ENCODE peak calls at places on chromosomes 7 and 10, in five cellular contexts. E is AG04449, B is pancreas, C is tibial artery, R is GM12865. X is an unnamed sample.

GRCh38 chr7:134905375-134905774 is 80.9 kb upstream of the AGBL3 start:
- DNase-seq in B (no peak), E (no peak), C (peak), R (no peak), X (peak)

GRCh38 chr10:48455392-48456151 is 149.1 kb downstream of the MAPK8 start:
- DNase-seq in C (no peak), R (no peak), B (no peak), E (no peak), X (no peak)

GRCh38 chr7:26291699-26292538 is at the start of gene SNX10:
- DNase-seq in B (peak), R (peak), C (peak), E (no peak), X (peak)

GRCh38 chr7:18420758-18421157 is 74.8 kb upstream of the HDAC9 start:
- DNase-seq in R (no peak), E (no peak), C (no peak), B (no peak), X (peak)

GRCh38 chr10:58175990-58176910 is 91.4 kb downstream of the IPMK start:
- DNase-seq in R (no peak), C (no peak), E (no peak), B (no peak), X (peak)

GRCh38 chr7:22140597-22140996 is 194.9 kb upstream of the CDCA7L start:
- DNase-seq in C (no peak), E (no peak), R (no peak), B (no peak), X (no peak)

GRCh38 chr10:22005763-22006162 is 2.2 kb upstream of the DNAJC1 start:
- DNase-seq in R (peak), B (no peak), C (no peak), E (no peak), X (no peak)

GRCh38 chr10:103395754-103396066 is 565 bp downstream of the ATP5MK start:
- DNase-seq in C (no peak), R (no peak), B (no peak), E (no peak), X (peak)

GRCh38 chr7:141198191-141198958 is 124.5 kb downstream of the TMEM178B start:
- DNase-seq in E (no peak), R (no peak), C (no peak), B (no peak), X (no peak)

GRCh38 chr10:22682237-22683192 is 31.9 kb downstream of the PIP4K2A start:
- DNase-seq in C (no peak), E (no peak), B (no peak), R (peak), X (peak)

GRCh38 chr7:44787041-44787440 is 9.4 kb upstream of the PPIA start:
- DNase-seq in R (peak), E (no peak), C (no peak), B (no peak), X (no peak)

GRCh38 chr10:24331457-24331856 is 122.5 kb downstream of the KIAA1217 start:
- DNase-seq in B (peak), C (no peak), E (no peak), R (no peak), X (peak)

GRCh38 chr7:13949450-13949849 is 40.0 kb downstream of the ETV1 start:
- DNase-seq in B (no peak), R (no peak), C (no peak), E (no peak), X (no peak)

GRCh38 chr10:103806376-103807320 is 48.7 kb downstream of the SH3PXD2A start:
- DNase-seq in E (no peak), C (no peak), R (no peak), B (no peak), X (no peak)

GRCh38 chr7:21938463-21938862 is 7.2 kb downstream of the CDCA7L start:
- DNase-seq in E (no peak), R (no peak), C (no peak), B (no peak), X (no peak)

GRCh38 chr7:2621948-2622640 is 9.7 kb upstream of the TTYH3 start:
- DNase-seq in B (no peak), C (no peak), R (no peak), E (no peak), X (peak)

GRCh38 chr10:96257944-96258343 is 13.4 kb downstream of the BLNK start:
- DNase-seq in R (peak), B (peak), C (peak), E (no peak), X (no peak)

GRCh38 chr7:6556196-6556595 is 4.9 kb upstream of the GRID2IP start:
- DNase-seq in B (no peak), R (no peak), C (no peak), E (no peak), X (no peak)

GRCh38 chr10:47339759-47340612 is 8.2 kb upstream of the RBP3 start:
- DNase-seq in E (no peak), R (no peak), B (no peak), C (no peak), X (no peak)

GRCh38 chr7:94779070-94779469 is 123.1 kb upstream of the SGCE start:
- DNase-seq in C (no peak), E (no peak), B (no peak), R (no peak), X (peak)

GRCh38 chr7:842436-843031 is 10.3 kb downstream of the SUN1 start:
- DNase-seq in B (no peak), C (no peak), R (no peak), E (no peak), X (no peak)

GRCh38 chr7:43302211-43302711 is 189.8 kb downstream of the HECW1 start:
- DNase-seq in B (no peak), R (no peak), C (no peak), E (no peak), X (peak)

GRCh38 chr7:45446195-45446944 is 127.8 kb upstream of the ADCY1 start:
- DNase-seq in R (peak), E (no peak), B (no peak), C (no peak), X (peak)

GRCh38 chr7:135661311-135662122 is 797 bp upstream of the STMP1 start:
- DNase-seq in B (peak), R (no peak), E (no peak), C (no peak), X (no peak)

GRCh38 chr7:141312828-141313521 is 238.2 kb upstream of the AGK start:
- DNase-seq in C (no peak), R (no peak), E (no peak), B (no peak), X (no peak)

GRCh38 chr10:44955408-44956070 is 4.1 kb upstream of the RASSF4 start:
- DNase-seq in R (no peak), E (no peak), C (peak), B (no peak), X (no peak)

GRCh38 chr7:65980478-65981250 is 1.3 kb downstream of the GUSB start:
- DNase-seq in R (peak), B (no peak), E (no peak), C (peak), X (peak)

GRCh38 chr7:31432831-31433340 is 81.0 kb upstream of the ITPRID1 start:
- DNase-seq in E (no peak), B (no peak), C (no peak), R (no peak), X (no peak)

GRCh38 chr10:117480097-117480496 is 62.4 kb upstream of the EMX2 start:
- DNase-seq in C (no peak), E (no peak), R (no peak), B (no peak), X (no peak)

GRCh38 chr10:87918254-87918859 is 54.9 kb downstream of the PTEN start:
- DNase-seq in B (no peak), R (no peak), E (no peak), C (no peak), X (no peak)

GRCh38 chr7:85102813-85103350 is 84.0 kb downstream of the SEMA3D start:
- DNase-seq in E (no peak), R (no peak), C (no peak), B (no peak), X (peak)

GRCh38 chr10:3898821-3899220 is 113.8 kb upstream of the KLF6 start:
- DNase-seq in R (no peak), C (no peak), B (peak), E (no peak), X (no peak)

GRCh38 chr7:16178069-16178468 is 243.3 kb downstream of the CRPPA start:
- DNase-seq in C (no peak), E (no peak), B (no peak), R (no peak), X (no peak)

GRCh38 chr7:114959931-114960330 is 38.0 kb downstream of the MDFIC start:
- DNase-seq in C (no peak), B (no peak), R (peak), E (no peak), X (peak)

GRCh38 chr10:71084818-71085126 is 127.6 kb upstream of the UNC5B start:
- DNase-seq in R (no peak), C (no peak), E (no peak), B (no peak), X (no peak)

GRCh38 chr7:2855386-2855785 is 11.3 kb upstream of the GNA12 start:
- DNase-seq in B (no peak), R (no peak), C (no peak), E (no peak), X (no peak)

GRCh38 chr10:71604324-71605018 is 115.1 kb downstream of the C10orf105 start:
- DNase-seq in R (no peak), E (no peak), C (no peak), B (no peak), X (peak)

GRCh38 chr7:27898735-27899134 is 158.8 kb downstream of the TAX1BP1 start:
- DNase-seq in E (no peak), B (no peak), C (no peak), R (no peak), X (no peak)

GRCh38 chr7:27897441-27897847 is 157.5 kb downstream of the TAX1BP1 start:
- DNase-seq in B (peak), C (no peak), E (no peak), R (no peak), X (no peak)

GRCh38 chr7:27899601-27900000 is 159.6 kb downstream of the TAX1BP1 start:
- DNase-seq in C (no peak), B (no peak), E (no peak), R (no peak), X (no peak)

GRCh38 chr7:27900006-27900405 is 160.0 kb downstream of the TAX1BP1 start:
- DNase-seq in C (no peak), E (no peak), B (no peak), R (no peak), X (no peak)

DNA sequence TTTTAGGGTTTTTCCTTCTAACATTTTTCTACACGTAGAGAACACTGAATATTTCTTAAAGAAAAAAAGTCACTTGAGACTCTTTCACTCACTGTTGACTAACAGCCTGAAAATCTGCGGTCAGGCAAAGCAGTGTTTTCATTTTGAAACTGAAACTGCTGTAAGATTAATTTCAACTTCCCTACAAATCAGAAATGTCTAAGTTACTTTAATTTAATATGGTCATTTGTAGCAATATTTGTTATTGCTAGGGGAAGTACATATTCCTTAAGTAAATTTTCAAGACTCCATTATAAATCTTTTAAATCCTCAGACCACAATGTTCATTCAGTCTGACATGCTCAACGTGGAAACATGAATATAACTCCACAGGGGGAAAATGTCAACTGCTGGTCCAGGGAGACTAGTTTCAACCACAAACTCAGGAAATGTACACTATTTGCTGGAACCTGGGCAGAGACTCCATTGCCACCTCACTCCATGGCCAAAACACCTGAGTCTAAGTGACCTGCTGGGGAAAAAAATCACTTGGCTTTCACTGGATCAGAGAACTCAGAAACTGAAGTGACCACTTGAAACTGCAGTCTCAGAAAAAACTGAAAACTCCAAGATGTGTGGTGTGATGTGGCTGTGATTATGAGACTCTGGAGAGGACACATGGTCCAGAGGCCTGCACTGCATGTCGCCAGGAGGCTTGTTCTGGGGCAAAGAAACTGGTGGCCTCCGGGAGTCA is 161.2 kb downstream of the TAX1BP1 start:
- DNase-seq in E (no peak), B (no peak), R (peak), C (no peak), X (peak)
- H3K4me3 ChIP-seq in E (peak), B (no peak), R (no peak), C (no peak), X (peak)

GRCh38 chr7:130008941-130009847 is 42.0 kb downstream of the ZC3HC1 start:
- DNase-seq in R (no peak), E (no peak), B (peak), C (no peak), X (peak)
- TF ChIP-seq CTCF in R (no peak), E (no peak), B (no peak), C (no peak), X (no peak)

GRCh38 chr7:91266931-91267557 is 2.8 kb downstream of the FZD1 start:
- DNase-seq in E (no peak), C (no peak), B (no peak), R (no peak), X (peak)

GRCh38 chr7:91264083-91264923 is at the start of gene FZD1:
- DNase-seq in R (peak), C (peak), E (peak), B (peak), X (peak)

GRCh38 chr7:91264924-91265681 is 870 bp downstream of the FZD1 start:
- DNase-seq in B (peak), C (peak), R (peak), E (no peak), X (peak)

GRCh38 chr7:91266067-91266930 is 2.1 kb downstream of the FZD1 start:
- DNase-seq in E (no peak), B (peak), R (peak), C (peak), X (no peak)

DNA sequence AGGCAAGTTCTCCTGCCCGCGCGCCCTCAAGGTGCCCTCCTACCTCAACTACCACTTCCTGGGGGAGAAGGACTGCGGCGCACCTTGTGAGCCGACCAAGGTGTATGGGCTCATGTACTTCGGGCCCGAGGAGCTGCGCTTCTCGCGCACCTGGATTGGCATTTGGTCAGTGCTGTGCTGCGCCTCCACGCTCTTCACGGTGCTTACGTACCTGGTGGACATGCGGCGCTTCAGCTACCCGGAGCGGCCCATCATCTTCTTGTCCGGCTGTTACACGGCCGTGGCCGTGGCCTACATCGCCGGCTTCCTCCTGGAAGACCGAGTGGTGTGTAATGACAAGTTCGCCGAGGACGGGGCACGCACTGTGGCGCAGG is 1.4 kb downstream of the FZD1 start:
- DNase-seq in R (peak), C (no peak), E (no peak), B (peak), X (peak)
- H3K4me3 ChIP-seq in R (peak), C (peak), E (peak), B (peak), X (peak)

DNA sequence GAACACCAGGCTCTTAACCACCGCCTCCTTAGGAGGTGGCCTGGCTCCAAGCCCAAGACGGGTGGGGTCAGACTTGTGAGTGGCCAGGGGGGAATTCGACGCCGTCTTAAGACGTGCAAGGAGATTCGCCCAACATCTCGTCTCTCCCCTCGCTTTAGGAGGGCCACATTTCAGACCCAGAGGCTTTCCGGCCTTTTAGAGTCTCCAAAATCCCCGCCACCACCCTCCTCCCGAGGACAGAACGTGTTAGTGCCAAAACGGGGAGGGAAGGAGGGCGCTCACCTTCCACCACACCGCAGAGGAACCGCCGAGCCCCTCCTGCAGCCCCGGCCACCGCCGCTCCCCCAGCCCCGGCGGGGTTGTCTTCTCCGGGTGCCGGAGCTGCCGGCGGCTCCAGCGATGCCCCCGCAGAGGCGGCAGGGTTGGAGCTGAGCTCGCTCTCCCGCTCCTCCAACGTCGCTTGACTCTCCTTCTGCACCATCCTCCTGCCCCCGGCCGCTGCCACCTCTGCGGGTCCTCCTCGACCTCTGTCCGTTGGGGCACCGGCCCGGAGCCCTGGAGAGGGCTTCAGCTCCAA is 614 bp downstream of the OGA start:
- DNase-seq in R (peak), B (peak), C (peak), E (peak), X (peak)
- TF ChIP-seq CTCF in R (no peak), B (no peak), C (no peak), E (no peak), X (no peak)

GRCh38 chr10:129892571-129893045 is 71.5 kb downstream of the EBF3 start:
- DNase-seq in B (no peak), E (no peak), C (no peak), R (no peak), X (no peak)

GRCh38 chr10:129893690-129894089 is 70.4 kb downstream of the EBF3 start:
- DNase-seq in E (no peak), B (no peak), R (no peak), C (no peak), X (no peak)

GRCh38 chr10:129890170-129890569 is 73.9 kb downstream of the EBF3 start:
- DNase-seq in B (no peak), C (no peak), R (no peak), E (no peak), X (no peak)

GRCh38 chr10:129888784-129889616 is 75.1 kb downstream of the EBF3 start:
- DNase-seq in R (peak), E (no peak), B (peak), C (no peak), X (peak)

GRCh38 chr10:129891806-129892205 is 72.3 kb downstream of the EBF3 start:
- DNase-seq in C (no peak), R (no peak), E (no peak), B (no peak), X (no peak)
- H3K4me3 ChIP-seq in C (no peak), R (no peak), E (no peak), B (no peak), X (no peak)

GRCh38 chr7:139721417-139721816 is 56.4 kb downstream of the HIPK2 start:
- DNase-seq in C (no peak), R (no peak), B (no peak), E (no peak), X (no peak)

GRCh38 chr7:139722604-139723003 is 55.2 kb downstream of the HIPK2 start:
- DNase-seq in E (no peak), B (no peak), C (no peak), R (no peak), X (no peak)

GRCh38 chr7:139721844-139722243 is 56.0 kb downstream of the HIPK2 start:
- DNase-seq in E (no peak), B (no peak), C (no peak), R (no peak), X (no peak)

GRCh38 chr7:139720186-139720585 is 57.6 kb downstream of the HIPK2 start:
- DNase-seq in R (no peak), C (no peak), E (no peak), B (no peak), X (no peak)

DNA sequence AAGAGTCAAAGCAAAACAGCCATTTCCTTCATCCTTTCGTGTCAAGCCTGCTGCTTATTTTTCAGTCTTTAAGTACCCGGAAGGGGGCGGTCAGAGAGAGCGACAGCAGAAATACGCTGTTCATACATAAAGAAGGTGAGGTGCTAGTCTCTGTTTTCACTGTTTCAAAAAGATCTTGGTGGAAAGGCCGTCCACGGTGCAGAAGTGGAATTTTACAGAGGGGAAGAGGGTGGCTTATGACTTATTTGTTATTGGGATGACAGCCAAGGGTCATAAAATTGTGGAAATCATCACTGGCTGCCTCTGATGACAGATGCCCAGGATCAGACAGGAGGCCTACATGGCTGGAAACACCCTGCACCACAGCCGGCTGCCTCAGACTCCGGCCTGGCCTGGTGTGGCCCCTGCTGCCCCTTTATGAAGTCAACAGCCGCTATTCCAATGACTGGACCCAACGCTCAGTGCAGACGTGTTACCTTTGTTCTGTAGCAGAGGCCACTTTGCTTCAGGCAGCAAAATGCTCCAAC is 57.0 kb downstream of the HIPK2 start:
- DNase-seq in E (no peak), C (no peak), B (no peak), R (peak), X (peak)
- TF ChIP-seq CTCF in E (no peak), C (no peak), B (no peak), R (peak), X (peak)